ENCODE peak calls at places on chromosomes 12 and 14, in four cellular contexts. One of them, this sample, is unnamed.

GRCh38 chr14:61511558-61511924 is 183.8 kb upstream of the HIF1A start:
- DNase-seq in MG63: no peak
- DNase-seq in CD4-positive, alpha-beta memory T cell: peak; percentile 53
- DNase-seq in hepatocyte: no peak
- DNase-seq in this sample: no peak

GRCh38 chr12:48183876-48184548 is 568 bp downstream of the CCDC184 start:
- DNase-seq in CD4-positive, alpha-beta memory T cell: peak; percentile 53
- DNase-seq in MG63: no peak
- DNase-seq in hepatocyte: no peak
- DNase-seq in this sample: peak; percentile 78

GRCh38 chr12:63304844-63305243 is 153.8 kb upstream of the AVPR1A start:
- DNase-seq in MG63: no peak
- DNase-seq in hepatocyte: no peak
- DNase-seq in CD4-positive, alpha-beta memory T cell: no peak
- DNase-seq in this sample: no peak

GRCh38 chr14:50658203-50658602 is 9.9 kb downstream of the SAV1 start:
- DNase-seq in hepatocyte: no peak
- DNase-seq in MG63: no peak
- DNase-seq in CD4-positive, alpha-beta memory T cell: no peak
- DNase-seq in this sample: no peak

GRCh38 chr14:98984719-98985041 is 287.3 kb downstream of the BCL11B start:
- DNase-seq in hepatocyte: no peak
- DNase-seq in CD4-positive, alpha-beta memory T cell: peak; percentile 86
- DNase-seq in MG63: no peak
- DNase-seq in this sample: no peak

GRCh38 chr14:96554315-96554910 is 52.2 kb downstream of the PAPOLA start:
- DNase-seq in hepatocyte: no peak
- DNase-seq in CD4-positive, alpha-beta memory T cell: no peak
- DNase-seq in MG63: no peak
- DNase-seq in this sample: no peak

GRCh38 chr12:98803468-98804209 is 158.5 kb downstream of the APAF1 start:
- DNase-seq in hepatocyte: no peak
- DNase-seq in CD4-positive, alpha-beta memory T cell: no peak
- DNase-seq in MG63: no peak
- DNase-seq in this sample: no peak

GRCh38 chr12:51951843-51952722 is 584 bp downstream of the ACVR1B start:
- DNase-seq in hepatocyte: no peak
- DNase-seq in MG63: no peak
- DNase-seq in CD4-positive, alpha-beta memory T cell: peak; percentile 43
- DNase-seq in this sample: peak; percentile 60

GRCh38 chr12:129900306-129900705 is 3.5 kb downstream of the TMEM132D start:
- DNase-seq in CD4-positive, alpha-beta memory T cell: no peak
- DNase-seq in hepatocyte: no peak
- DNase-seq in MG63: no peak
- DNase-seq in this sample: no peak

GRCh38 chr12:3661028-3661427 is 91.9 kb downstream of the CRACR2A start:
- DNase-seq in hepatocyte: no peak
- DNase-seq in MG63: no peak
- DNase-seq in CD4-positive, alpha-beta memory T cell: no peak
- DNase-seq in this sample: no peak

GRCh38 chr12:74539765-74540526 is 2.3 kb downstream of the ATXN7L3B start:
- DNase-seq in MG63: no peak
- DNase-seq in CD4-positive, alpha-beta memory T cell: no peak
- DNase-seq in hepatocyte: no peak
- DNase-seq in this sample: no peak
- H3K4me3 ChIP-seq in MG63: peak overlapping the region; percentile 79
- H3K4me3 ChIP-seq in CD4-positive, alpha-beta memory T cell: peak overlapping the region; percentile 99
- H3K4me3 ChIP-seq in hepatocyte: peak overlapping the region; percentile 34
- H3K4me3 ChIP-seq in this sample: peak overlapping the region; percentile 79

DNA sequence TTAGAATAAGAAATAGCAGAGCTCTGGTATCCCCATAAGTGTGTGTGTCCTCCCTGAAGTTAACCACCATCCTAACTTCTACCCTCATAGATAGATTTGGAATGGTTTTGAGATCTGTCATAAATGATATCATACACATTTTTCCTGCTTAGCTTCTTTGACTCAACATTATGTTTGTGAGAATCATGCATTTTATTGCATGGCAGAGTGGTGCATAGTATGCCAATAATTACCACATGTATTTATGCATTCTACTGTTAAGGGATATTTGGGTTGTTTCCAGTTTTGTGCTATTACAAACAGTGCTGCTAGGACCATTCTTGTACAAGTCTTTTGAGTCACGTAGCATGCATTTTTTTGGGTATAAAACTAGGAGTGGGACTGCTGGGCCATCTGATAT is 13.5 kb downstream of the GRIP1 start:
- DNase-seq in MG63: peak; percentile 9
- DNase-seq in hepatocyte: no peak
- DNase-seq in CD4-positive, alpha-beta memory T cell: no peak
- DNase-seq in this sample: no peak
- H3K27me3 ChIP-seq in MG63: no peaks in the 10 kb centered on the region
- H3K27me3 ChIP-seq in hepatocyte: no peaks in the 10 kb centered on the region
- H3K27me3 ChIP-seq in CD4-positive, alpha-beta memory T cell: no peaks in the 10 kb centered on the region
- H3K27me3 ChIP-seq in this sample: no peaks in the 10 kb centered on the region

GRCh38 chr12:54465857-54466499 is 7.4 kb downstream of the GTSF1 start:
- DNase-seq in CD4-positive, alpha-beta memory T cell: no peak
- DNase-seq in hepatocyte: no peak
- DNase-seq in MG63: no peak
- DNase-seq in this sample: no peak

GRCh38 chr12:54472494-54473262 is 724 bp downstream of the GTSF1 start:
- DNase-seq in hepatocyte: no peak
- DNase-seq in MG63: no peak
- DNase-seq in CD4-positive, alpha-beta memory T cell: no peak
- DNase-seq in this sample: no peak

GRCh38 chr12:54477259-54477658 is 3.9 kb upstream of the GTSF1 start:
- DNase-seq in CD4-positive, alpha-beta memory T cell: no peak
- DNase-seq in MG63: no peak
- DNase-seq in hepatocyte: no peak
- DNase-seq in this sample: no peak

GRCh38 chr12:54475542-54475941 is 2.1 kb upstream of the GTSF1 start:
- DNase-seq in MG63: no peak
- DNase-seq in hepatocyte: no peak
- DNase-seq in CD4-positive, alpha-beta memory T cell: no peak
- DNase-seq in this sample: no peak

DNA sequence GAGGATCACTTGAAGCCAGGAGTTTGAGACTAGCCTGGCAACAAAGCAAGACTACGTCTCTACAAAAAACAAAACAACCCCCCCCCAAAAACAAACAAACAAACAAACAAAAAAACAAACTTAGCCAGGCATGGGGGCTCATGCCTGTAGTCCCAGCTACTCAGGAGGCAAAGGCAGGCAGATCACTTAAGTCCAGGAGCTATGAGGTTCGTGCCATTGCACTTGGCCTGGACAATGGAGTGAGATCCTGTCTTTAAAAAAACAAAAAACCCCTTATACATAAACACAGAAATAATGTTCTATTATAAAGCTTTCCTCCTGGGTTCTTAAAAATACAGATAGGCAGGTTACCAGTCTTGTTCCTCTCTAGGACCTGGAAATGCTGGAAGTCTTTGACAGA is 1.6 kb downstream of the GTSF1 start:
- DNase-seq in hepatocyte: no peak
- DNase-seq in CD4-positive, alpha-beta memory T cell: no peak
- DNase-seq in MG63: no peak
- DNase-seq in this sample: no peak
- H3K4me3 ChIP-seq in hepatocyte: no peak overlapping the region
- H3K4me3 ChIP-seq in CD4-positive, alpha-beta memory T cell: no peak overlapping the region
- H3K4me3 ChIP-seq in MG63: no peak overlapping the region
- H3K4me3 ChIP-seq in this sample: no peak overlapping the region

DNA sequence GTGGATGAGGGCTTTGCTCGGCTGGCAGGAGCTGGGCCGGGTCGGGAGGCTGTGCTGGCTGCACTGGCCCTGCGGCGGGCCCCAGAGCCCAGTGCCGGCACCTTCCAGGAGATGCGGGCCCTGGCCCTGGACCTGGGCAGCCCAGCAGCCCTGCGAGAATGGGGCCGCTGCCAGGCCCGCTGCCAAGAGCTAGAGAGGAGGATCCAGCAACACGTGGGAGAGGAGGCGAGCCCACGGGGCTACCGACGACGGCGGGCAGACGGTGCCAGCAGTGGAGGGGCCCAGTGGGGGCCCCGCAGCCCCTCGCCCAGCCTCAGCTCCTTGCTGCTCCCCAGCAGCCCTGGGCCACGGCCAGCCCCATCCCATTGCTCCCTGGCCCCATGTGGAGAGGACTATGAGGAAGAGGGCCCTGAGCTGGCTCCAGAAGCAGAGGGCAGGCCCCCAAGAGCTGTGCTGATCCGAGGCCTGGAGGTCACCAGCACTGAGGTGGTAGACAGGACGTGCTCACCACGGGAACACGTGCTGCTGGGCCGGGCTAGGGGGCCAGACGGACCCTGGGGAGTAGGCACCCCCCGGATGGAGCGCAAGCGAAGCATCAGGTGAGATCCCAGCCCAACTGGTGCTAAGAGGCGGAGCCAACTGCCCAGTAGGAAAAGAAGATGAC is 11.5 kb downstream of the ARHGEF40 start:
- DNase-seq in hepatocyte: no peak
- DNase-seq in MG63: no peak
- DNase-seq in CD4-positive, alpha-beta memory T cell: no peak
- DNase-seq in this sample: peak; percentile 57
- H3K27me3 ChIP-seq in hepatocyte: no peaks in the 10 kb centered on the region
- H3K27me3 ChIP-seq in MG63: no peaks in the 10 kb centered on the region
- H3K27me3 ChIP-seq in CD4-positive, alpha-beta memory T cell: no peaks in the 10 kb centered on the region
- H3K27me3 ChIP-seq in this sample: no peaks in the 10 kb centered on the region

DNA sequence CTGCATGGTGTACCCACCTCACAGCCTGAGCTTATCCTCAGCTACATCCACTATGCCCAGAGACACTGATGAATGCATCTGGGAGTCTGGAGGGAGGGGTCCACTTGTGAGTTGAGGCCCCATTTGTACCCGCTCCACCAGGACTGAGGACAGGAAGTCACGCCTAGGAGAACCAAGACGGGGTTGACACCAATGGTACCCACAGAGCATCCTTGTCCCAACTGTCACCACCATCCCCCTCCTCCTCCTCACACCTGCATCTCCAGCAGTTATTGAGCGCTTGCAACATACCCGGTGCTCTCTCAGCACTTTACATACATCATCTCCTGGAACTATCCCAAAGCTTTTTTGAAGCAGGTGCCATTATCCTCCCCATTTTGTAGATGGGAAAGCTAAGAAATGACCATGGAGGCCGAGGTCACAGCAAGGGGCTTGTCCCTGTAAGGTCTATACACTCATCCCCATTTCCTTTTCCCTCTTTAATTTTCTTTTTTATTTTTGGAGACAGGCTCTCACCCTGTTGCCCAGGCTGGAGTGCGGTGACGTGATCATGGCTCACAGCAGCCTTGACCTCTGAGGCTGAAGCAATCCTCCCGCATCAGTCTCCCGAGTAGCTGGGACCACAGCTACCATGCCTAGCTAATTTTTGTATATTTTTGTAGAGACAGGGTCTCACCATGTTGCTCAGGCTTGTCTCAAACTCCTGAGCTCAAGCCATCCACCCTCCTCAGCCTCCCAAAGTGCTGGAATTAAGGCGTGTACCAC is 31.7 kb downstream of the DGLUCY start:
- DNase-seq in CD4-positive, alpha-beta memory T cell: no peak
- DNase-seq in hepatocyte: no peak
- DNase-seq in MG63: no peak
- DNase-seq in this sample: no peak
- H3K4me3 ChIP-seq in CD4-positive, alpha-beta memory T cell: no peak overlapping the region
- H3K4me3 ChIP-seq in hepatocyte: no peak overlapping the region
- H3K4me3 ChIP-seq in MG63: no peak overlapping the region
- H3K4me3 ChIP-seq in this sample: no peak overlapping the region